ENCODE peak calls at places on chromosomes 2 and 18, in eight cellular contexts. Q, B, S, H, O, Y, X and E are unnamed samples.

GRCh38 chr2:193743089-193743488 is 1548.4 kb upstream of the TMEFF2 start:
- DNase-seq in X (no peak), H (no peak), S (no peak), O (no peak), B (no peak), Y (no peak), Q (no peak), E (no peak)

GRCh38 chr2:112916145-112916571 is 5.2 kb downstream of the IL37 start:
- DNase-seq in S (no peak), X (no peak), Y (no peak), Q (no peak), B (no peak), H (peak), O (no peak), E (no peak)

GRCh38 chr2:85326406-85326945 is 1.3 kb downstream of the TGOLN2 start:
- DNase-seq in S (no peak), B (no peak), Q (no peak), Y (no peak), O (no peak), H (peak), X (peak), E (peak)

GRCh38 chr2:188089896-188090295 is 201.8 kb upstream of the GULP1 start:
- DNase-seq in Y (no peak), S (peak), B (peak), O (no peak), X (no peak), H (no peak), Q (no peak), E (no peak)

GRCh38 chr18:36066731-36067117 is 635 bp downstream of the RPRD1A start:
- DNase-seq in X (no peak), S (no peak), O (no peak), Y (no peak), H (no peak), Q (no peak), B (peak), E (no peak)

GRCh38 chr2:63617360-63617759 is 28.6 kb downstream of the MDH1 start:
- DNase-seq in S (no peak), X (no peak), Y (no peak), Q (no peak), B (no peak), H (no peak), O (no peak), E (no peak)

GRCh38 chr2:126769118-126769517 is 113.2 kb downstream of the GYPC start:
- DNase-seq in Q (no peak), Y (no peak), X (peak), S (no peak), H (no peak), B (no peak), O (no peak), E (no peak)

GRCh38 chr2:112077814-112078213 is 22.7 kb downstream of the TMEM87B start:
- DNase-seq in Y (no peak), O (no peak), Q (no peak), B (no peak), S (no peak), H (no peak), X (no peak), E (no peak)

GRCh38 chr2:65661980-65662653 is 229.7 kb upstream of the SPRED2 start:
- DNase-seq in Y (no peak), O (no peak), B (peak), S (no peak), Q (no peak), X (no peak), H (no peak), E (no peak)

GRCh38 chr2:230847883-230848388 is 16.8 kb upstream of the ITM2C start:
- DNase-seq in Y (no peak), Q (peak), S (no peak), B (peak), X (peak), H (peak), O (peak), E (no peak)

GRCh38 chr2:150482667-150483260 is 4.7 kb downstream of the RND3 start:
- DNase-seq in B (no peak), X (no peak), S (no peak), Y (no peak), H (no peak), O (no peak), Q (no peak), E (no peak)

GRCh38 chr2:45124456-45124855 is 115.2 kb upstream of the SIX2 start:
- DNase-seq in O (no peak), B (no peak), S (no peak), X (no peak), Y (no peak), Q (no peak), H (no peak), E (no peak)

GRCh38 chr2:126913329-126913728 is 14.6 kb downstream of the TEX51 start:
- DNase-seq in Y (no peak), Q (no peak), H (no peak), S (no peak), X (peak), B (no peak), O (no peak), E (no peak)

GRCh38 chr2:85269959-85270358 is 57.8 kb downstream of the TGOLN2 start:
- DNase-seq in H (no peak), X (no peak), O (no peak), Y (peak), S (no peak), Q (no peak), B (no peak), E (no peak)

GRCh38 chr18:62865498-62865897 is 150.2 kb downstream of the PHLPP1 start:
- DNase-seq in H (no peak), S (no peak), X (no peak), Q (no peak), O (no peak), B (no peak), Y (no peak), E (no peak)

GRCh38 chr18:31697351-31698298 is 13.2 kb upstream of the B4GALT6 start:
- DNase-seq in H (no peak), X (no peak), Y (no peak), O (no peak), Q (no peak), B (no peak), S (no peak), E (no peak)

GRCh38 chr2:69097908-69098655 is 85.1 kb downstream of the ANTXR1 start:
- DNase-seq in H (no peak), O (no peak), Y (no peak), S (no peak), B (no peak), Q (no peak), X (no peak), E (no peak)

GRCh38 chr2:105772362-105772761 is 27.6 kb downstream of the NCK2 start:
- DNase-seq in Q (no peak), X (no peak), O (no peak), Y (no peak), S (no peak), B (no peak), H (no peak), E (no peak)

GRCh38 chr2:24237313-24237712 is 62.5 kb downstream of the FAM228A start:
- DNase-seq in Y (no peak), B (no peak), S (no peak), Q (no peak), H (no peak), O (no peak), X (no peak), E (no peak)

GRCh38 chr18:31741096-31741735 is 19.5 kb downstream of the SLC25A52 start:
- DNase-seq in Q (no peak), B (peak), O (peak), S (no peak), X (no peak), Y (no peak), H (peak), E (no peak)

GRCh38 chr2:108304975-108305374 is 16.3 kb downstream of the SULT1C2 start:
- DNase-seq in B (no peak), X (no peak), Y (no peak), Q (no peak), O (no peak), H (no peak), S (no peak), E (no peak)

GRCh38 chr2:224513991-224514390 is 71.2 kb downstream of the CUL3 start:
- DNase-seq in O (no peak), B (no peak), Q (no peak), Y (no peak), S (no peak), H (no peak), X (no peak), E (no peak)

GRCh38 chr2:101002562-101003277 is 631 bp downstream of the RPL31 start:
- DNase-seq in Q (no peak), X (no peak), Y (no peak), S (no peak), O (no peak), H (no peak), B (no peak), E (no peak)